ENCODE peak calls at places on chromosome 7, in nine cellular contexts. F, W, Z, X, P, G, M, B and L are unnamed samples.

GRCh38 chr7:24728503-24729364 is 28.5 kb downstream of the GSDME start:
- DNase-seq in F (peak), W (no peak), Z (peak), X (no peak), P (no peak), G (no peak), M (no peak), B (no peak), L (no peak)

GRCh38 chr7:1646957-1647891 is 22.9 kb upstream of the ELFN1 start:
- DNase-seq in F (peak), W (no peak), Z (no peak), X (peak), P (no peak), G (no peak), M (no peak), B (no peak), L (peak)

GRCh38 chr7:101538596-101539459 is 90.3 kb downstream of the MYL10 start:
- DNase-seq in F (no peak), W (peak), Z (no peak), X (peak), P (peak), G (peak), M (peak), B (peak), L (peak)

GRCh38 chr7:1694981-1695511 is 25.0 kb downstream of the ELFN1 start:
- DNase-seq in F (no peak), W (no peak), Z (no peak), X (no peak), P (peak), G (no peak), M (no peak), B (no peak), L (no peak)

GRCh38 chr7:73869011-73869785 is 8.2 kb downstream of the TMEM270 start:
- DNase-seq in F (no peak), W (no peak), Z (no peak), X (no peak), P (peak), G (no peak), M (no peak), B (no peak), L (no peak)

GRCh38 chr7:45203947-45204445 is 46.4 kb downstream of the RAMP3 start:
- DNase-seq in F (no peak), W (no peak), Z (no peak), X (peak), P (no peak), G (peak), M (no peak), B (peak), L (no peak)

GRCh38 chr7:30977896-30978564 is 14.3 kb downstream of the GHRHR start:
- DNase-seq in F (no peak), W (no peak), Z (no peak), X (peak), P (peak), G (peak), M (no peak), B (peak), L (peak)

GRCh38 chr7:81462672-81463071 is 307.2 kb downstream of the HGF start:
- DNase-seq in F (peak), W (no peak), Z (no peak), X (no peak), P (no peak), G (no peak), M (no peak), B (peak), L (no peak)

GRCh38 chr7:23273141-23273599 is 26.0 kb upstream of the MALSU1 start:
- DNase-seq in F (peak), W (peak), Z (peak), X (peak), P (peak), G (peak), M (peak), B (peak), L (peak)

GRCh38 chr7:4993471-4993870 is 34.5 kb upstream of the MMD2 start:
- DNase-seq in F (no peak), W (no peak), Z (no peak), X (no peak), P (no peak), G (no peak), M (no peak), B (no peak), L (no peak)

GRCh38 chr7:87395442-87396020 is 50.1 kb downstream of the CROT start:
- DNase-seq in F (no peak), W (no peak), Z (no peak), X (no peak), P (no peak), G (no peak), M (no peak), B (no peak), L (no peak)

GRCh38 chr7:99061001-99061779 is 82.7 kb downstream of the SMURF1 start:
- DNase-seq in F (no peak), W (no peak), Z (no peak), X (no peak), P (no peak), G (no peak), M (no peak), B (no peak), L (no peak)

GRCh38 chr7:78576196-78576595 is 777.6 kb downstream of the PHTF2 start:
- DNase-seq in F (peak), W (no peak), Z (no peak), X (peak), P (no peak), G (no peak), M (no peak), B (no peak), L (peak)

GRCh38 chr7:123533929-123534382 is 439 bp downstream of the IQUB start:
- DNase-seq in F (no peak), W (no peak), Z (no peak), X (no peak), P (no peak), G (no peak), M (peak), B (no peak), L (no peak)

GRCh38 chr7:98993024-98993897 is 114.9 kb downstream of the TRRAP start:
- DNase-seq in F (no peak), W (no peak), Z (no peak), X (no peak), P (no peak), G (no peak), M (no peak), B (no peak), L (no peak)

GRCh38 chr7:105106473-105106872 is 92.5 kb downstream of the KMT2E start:
- DNase-seq in F (no peak), W (no peak), Z (no peak), X (no peak), P (no peak), G (no peak), M (no peak), B (no peak), L (no peak)

GRCh38 chr7:3607847-3608246 is 306.8 kb downstream of the SDK1 start:
- DNase-seq in F (no peak), W (no peak), Z (no peak), X (no peak), P (no peak), G (no peak), M (no peak), B (no peak), L (no peak)

GRCh38 chr7:104943502-104944343 is 70.3 kb upstream of the KMT2E start:
- DNase-seq in F (peak), W (peak), Z (peak), X (peak), P (no peak), G (peak), M (peak), B (peak), L (no peak)

GRCh38 chr7:27088002-27088931 is 7.5 kb downstream of the HOXA1 start:
- DNase-seq in F (no peak), W (no peak), Z (no peak), X (no peak), P (peak), G (no peak), M (no peak), B (no peak), L (no peak)

GRCh38 chr7:121755818-121756501 is 117.0 kb upstream of the PTPRZ1 start:
- DNase-seq in F (no peak), W (no peak), Z (no peak), X (peak), P (peak), G (peak), M (no peak), B (no peak), L (no peak)

GRCh38 chr7:121278120-121279021 is 50.4 kb upstream of the WNT16 start:
- DNase-seq in F (peak), W (no peak), Z (no peak), X (no peak), P (no peak), G (no peak), M (no peak), B (peak), L (no peak)

GRCh38 chr7:70829221-70830059 is 302.5 kb upstream of the GALNT17 start:
- DNase-seq in F (peak), W (peak), Z (peak), X (peak), P (peak), G (peak), M (peak), B (peak), L (peak)

GRCh38 chr7:1251796-1252542 is 19.3 kb downstream of the UNCX start:
- DNase-seq in F (no peak), W (no peak), Z (no peak), X (no peak), P (no peak), G (no peak), M (no peak), B (no peak), L (no peak)

GRCh38 chr7:85075864-85076263 is 111.0 kb downstream of the SEMA3D start:
- DNase-seq in F (no peak), W (no peak), Z (no peak), X (no peak), P (no peak), G (peak), M (no peak), B (no peak), L (no peak)

GRCh38 chr7:129569811-129570215 is 41.7 kb upstream of the NRF1 start:
- DNase-seq in F (peak), W (no peak), Z (no peak), X (peak), P (no peak), G (peak), M (no peak), B (peak), L (no peak)

GRCh38 chr7:100189061-100189460 is 11.3 kb downstream of the STAG3 start:
- DNase-seq in F (no peak), W (no peak), Z (no peak), X (no peak), P (no peak), G (no peak), M (no peak), B (no peak), L (no peak)

GRCh38 chr7:87059525-87060287 is at the start of gene ELAPOR2:
- DNase-seq in F (peak), W (peak), Z (peak), X (peak), P (peak), G (peak), M (peak), B (peak), L (peak)

GRCh38 chr7:6168469-6168868 is 104.0 kb downstream of the CYTH3 start:
- DNase-seq in F (no peak), W (no peak), Z (no peak), X (no peak), P (no peak), G (no peak), M (no peak), B (no peak), L (no peak)

GRCh38 chr7:5824297-5824610 is 42.8 kb upstream of the RNF216 start:
- DNase-seq in F (no peak), W (no peak), Z (no peak), X (no peak), P (no peak), G (no peak), M (no peak), B (no peak), L (no peak)

GRCh38 chr7:81884817-81885216 is 115.0 kb upstream of the HGF start:
- DNase-seq in F (no peak), W (no peak), Z (no peak), X (peak), P (no peak), G (no peak), M (no peak), B (no peak), L (no peak)

GRCh38 chr7:113636727-113637421 is 281.9 kb downstream of the PPP1R3A start:
- DNase-seq in F (peak), W (no peak), Z (no peak), X (no peak), P (no peak), G (no peak), M (no peak), B (peak), L (no peak)

GRCh38 chr7:121027761-121028681 is 39.5 kb downstream of the CPED1 start:
- DNase-seq in F (peak), W (no peak), Z (no peak), X (no peak), P (no peak), G (no peak), M (no peak), B (no peak), L (no peak)

GRCh38 chr7:49597805-49598204 is 175.6 kb upstream of the VWC2 start:
- DNase-seq in F (no peak), W (no peak), Z (no peak), X (peak), P (no peak), G (no peak), M (no peak), B (no peak), L (no peak)

GRCh38 chr7:128274246-128274889 is 33.3 kb downstream of the LEP start:
- DNase-seq in F (no peak), W (no peak), Z (no peak), X (no peak), P (no peak), G (no peak), M (no peak), B (no peak), L (no peak)

GRCh38 chr7:29569648-29570047 is 6.0 kb downstream of the PRR15 start:
- DNase-seq in F (no peak), W (no peak), Z (no peak), X (peak), P (no peak), G (peak), M (no peak), B (peak), L (no peak)

GRCh38 chr7:151351967-151352366 is 10.4 kb downstream of the NUB1 start:
- DNase-seq in F (no peak), W (no peak), Z (no peak), X (no peak), P (no peak), G (no peak), M (no peak), B (no peak), L (no peak)

GRCh38 chr7:86995052-86995725 is 64.3 kb downstream of the ELAPOR2 start:
- DNase-seq in F (no peak), W (no peak), Z (no peak), X (no peak), P (no peak), G (no peak), M (no peak), B (no peak), L (no peak)

GRCh38 chr7:127824682-127825081 is 172.7 kb downstream of the SND1 start:
- DNase-seq in F (peak), W (no peak), Z (no peak), X (no peak), P (no peak), G (no peak), M (no peak), B (no peak), L (no peak)

GRCh38 chr7:4042402-4042801 is 639.7 kb upstream of the FOXK1 start:
- DNase-seq in F (no peak), W (peak), Z (no peak), X (no peak), P (no peak), G (no peak), M (no peak), B (no peak), L (no peak)

DNA sequence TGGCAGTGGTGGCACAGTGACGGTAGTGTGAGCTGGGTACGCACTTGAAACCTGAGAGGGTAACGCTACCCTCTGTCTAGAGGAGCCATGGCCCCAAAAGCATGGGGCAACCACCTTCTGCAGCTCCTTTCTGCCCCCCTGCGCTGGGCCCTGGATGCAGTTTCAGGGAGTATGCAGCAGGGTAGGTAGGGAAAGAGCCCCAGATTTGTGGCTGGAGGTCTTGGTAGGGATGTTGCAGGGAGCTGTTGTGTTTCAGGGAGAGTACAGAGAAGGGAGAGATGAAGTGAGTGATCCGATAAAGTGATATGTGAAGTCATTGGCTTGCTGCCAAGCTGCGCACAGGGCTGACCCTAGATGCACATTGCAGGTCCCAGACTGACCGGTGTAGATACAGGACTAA is 2.7 kb upstream of the PGAM2 start:
- DNase-seq in F (no peak), W (no peak), Z (no peak), X (no peak), P (no peak), G (no peak), M (no peak), B (no peak), L (no peak)
- TF ChIP-seq CTCF in F (no peak), W (no peak), Z (no peak), X (no peak), P (no peak), G (no peak), M (no peak), B (no peak), L (no peak)

DNA sequence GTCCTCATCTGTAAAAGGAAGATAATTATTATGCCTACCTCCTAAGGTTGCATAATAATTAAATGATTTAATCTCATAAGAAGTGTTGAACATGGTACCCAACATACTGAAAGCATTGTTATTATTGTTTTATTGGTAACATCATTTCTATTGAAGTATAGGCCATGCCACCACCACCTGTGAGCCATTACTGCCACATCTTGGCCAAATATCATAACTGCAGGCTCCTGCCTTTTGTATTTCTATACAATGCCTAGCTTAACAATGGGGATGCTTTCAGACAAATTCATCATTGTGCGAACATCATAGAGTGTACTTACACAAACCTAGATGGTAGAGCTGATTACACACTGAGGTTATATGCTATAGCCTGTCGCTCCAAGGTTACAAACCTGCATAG is 61.1 kb upstream of the NPSR1 start:
- DNase-seq in F (no peak), W (no peak), Z (no peak), X (peak), P (no peak), G (no peak), M (no peak), B (peak), L (no peak)
- TF ChIP-seq CTCF in F (peak), W (no peak), Z (no peak), X (peak), P (peak), G (peak), M (no peak), B (peak), L (peak)

GRCh38 chr7:95205821-95206220 is 118.5 kb downstream of the PON1 start:
- DNase-seq in F (peak), W (no peak), Z (no peak), X (no peak), P (no peak), G (no peak), M (no peak), B (peak), L (no peak)
- TF ChIP-seq CTCF in F (no peak), W (no peak), Z (no peak), X (no peak), P (no peak), G (no peak), M (no peak), B (no peak), L (no peak)

GRCh38 chr7:38909870-38910269 is 879 bp upstream of the VPS41 start:
- DNase-seq in F (no peak), W (no peak), Z (no peak), X (peak), P (no peak), G (no peak), M (no peak), B (no peak), L (no peak)
- TF ChIP-seq CTCF in F (no peak), W (no peak), Z (no peak), X (peak), P (peak), G (no peak), M (no peak), B (no peak), L (no peak)

GRCh38 chr7:118803-119376 is 73.5 kb upstream of the FAM20C start:
- DNase-seq in F (no peak), W (no peak), Z (no peak), X (peak), P (no peak), G (peak), M (no peak), B (no peak), L (no peak)
- TF ChIP-seq CTCF in F (no peak), W (no peak), Z (no peak), X (no peak), P (peak), G (peak), M (no peak), B (no peak), L (no peak)

GRCh38 chr7:12517451-12517850 is 53.1 kb upstream of the SCIN start:
- DNase-seq in F (no peak), W (no peak), Z (no peak), X (no peak), P (no peak), G (no peak), M (no peak), B (no peak), L (no peak)

GRCh38 chr7:12519682-12520009 is 50.9 kb upstream of the SCIN start:
- DNase-seq in F (no peak), W (no peak), Z (no peak), X (no peak), P (no peak), G (no peak), M (no peak), B (no peak), L (no peak)

GRCh38 chr7:12524794-12525386 is 45.6 kb upstream of the SCIN start:
- DNase-seq in F (peak), W (no peak), Z (no peak), X (peak), P (no peak), G (peak), M (no peak), B (peak), L (no peak)

GRCh38 chr7:12518920-12519681 is 51.4 kb upstream of the SCIN start:
- DNase-seq in F (no peak), W (no peak), Z (no peak), X (peak), P (peak), G (peak), M (no peak), B (peak), L (peak)
- TF ChIP-seq CTCF in F (peak), W (no peak), Z (no peak), X (peak), P (peak), G (peak), M (no peak), B (peak), L (peak)

DNA sequence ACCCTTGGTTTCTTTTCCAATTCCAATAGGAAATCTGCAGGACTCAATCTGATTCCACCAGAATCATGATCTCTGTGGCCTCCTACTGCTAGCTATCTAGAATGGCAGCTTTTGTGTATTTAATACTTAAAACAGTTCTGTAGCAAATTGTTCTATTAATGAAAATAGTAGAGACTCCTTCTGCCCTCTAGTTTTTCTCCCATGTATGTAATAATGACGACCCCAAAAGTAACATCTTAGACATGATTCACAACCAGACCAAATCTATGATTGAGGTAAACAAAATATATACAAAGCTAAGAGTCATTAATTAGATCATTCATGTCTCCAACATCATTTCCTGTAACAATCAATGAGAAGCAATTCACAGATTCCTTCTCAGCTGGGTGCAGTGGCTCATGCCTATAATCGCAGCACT is 259.1 kb upstream of the MKLN1 start:
- DNase-seq in F (peak), W (no peak), Z (no peak), X (no peak), P (no peak), G (no peak), M (no peak), B (no peak), L (no peak)
- TF ChIP-seq CTCF in F (peak), W (no peak), Z (peak), X (no peak), P (peak), G (peak), M (peak), B (no peak), L (peak)

GRCh38 chr7:142961595-142961972 is 579 bp downstream of the KEL start:
- DNase-seq in F (no peak), W (no peak), Z (no peak), X (no peak), P (no peak), G (no peak), M (no peak), B (no peak), L (no peak)

GRCh38 chr7:142963993-142964392 is 1.8 kb upstream of the KEL start:
- DNase-seq in F (no peak), W (no peak), Z (no peak), X (no peak), P (no peak), G (no peak), M (no peak), B (no peak), L (no peak)

GRCh38 chr7:142959202-142959601 is 3.0 kb downstream of the KEL start:
- DNase-seq in F (no peak), W (no peak), Z (no peak), X (no peak), P (no peak), G (no peak), M (no peak), B (no peak), L (no peak)

GRCh38 chr7:142961973-142962913 is at the start of gene KEL:
- DNase-seq in F (no peak), W (no peak), Z (no peak), X (no peak), P (no peak), G (no peak), M (no peak), B (no peak), L (no peak)

GRCh38 chr7:142960955-142961512 is 1.1 kb downstream of the KEL start:
- DNase-seq in F (no peak), W (no peak), Z (no peak), X (no peak), P (no peak), G (no peak), M (no peak), B (peak), L (no peak)
- TF ChIP-seq CTCF in F (no peak), W (no peak), Z (peak), X (peak), P (peak), G (peak), M (no peak), B (no peak), L (no peak)

GRCh38 chr7:10815546-10815945 is 158.1 kb upstream of the PHF14 start:
- DNase-seq in F (no peak), W (no peak), Z (no peak), X (no peak), P (no peak), G (no peak), M (no peak), B (no peak), L (no peak)
- TF ChIP-seq CTCF in F (no peak), W (no peak), Z (no peak), X (no peak), P (no peak), G (no peak), M (no peak), B (no peak), L (no peak)